ENCODE peak calls at places on chromosomes 6 and 20, in seven cellular contexts. E is NT2/D1, X is AG04450, G is body of pancreas, D is esophagus squamous epithelium, S is fibroblast of the aortic adventitia, Z is small intestine. I is an unnamed sample.

GRCh38 chr20:4633780-4634179 is 87.9 kb upstream of the PRND start:
- DNase-seq in S (peak; percentile 95), E (no peak), D (no peak), X (peak; percentile 81), Z (peak; percentile 33), G (no peak), I (no peak)

GRCh38 chr6:152636675-152637421 is at the start of gene SYNE1:
- DNase-seq in X (no peak), G (peak; percentile 17), Z (no peak), D (no peak), S (peak; percentile 14), E (no peak), I (no peak)

GRCh38 chr6:100427452-100427851 is 37.3 kb downstream of the SIM1 start:
- DNase-seq in G (no peak), D (no peak), E (no peak), X (no peak), Z (no peak), S (no peak), I (no peak)

GRCh38 chr20:4227085-4227821 is 211.9 kb upstream of the RNF24 start:
- DNase-seq in Z (peak; percentile 46), G (no peak), X (no peak), S (peak; percentile 47), D (no peak), E (no peak), I (peak; percentile 24)

GRCh38 chr6:51559059-51559458 is 528.4 kb downstream of the PKHD1 start:
- DNase-seq in X (no peak), Z (peak; percentile 2), S (no peak), G (no peak), D (no peak), E (no peak), I (no peak)

GRCh38 chr6:137115653-137116052 is 57.8 kb downstream of the IL22RA2 start:
- DNase-seq in D (no peak), G (no peak), E (no peak), X (no peak), Z (no peak), S (no peak), I (no peak)

GRCh38 chr6:160357088-160357487 is 8.9 kb downstream of the SLC22A3 start:
- DNase-seq in D (no peak), X (no peak), E (no peak), S (no peak), Z (no peak), G (no peak), I (no peak)

GRCh38 chr6:125940691-125941090 is 15.9 kb upstream of the HINT3 start:
- DNase-seq in Z (no peak), D (no peak), G (no peak), X (no peak), E (no peak), S (peak; percentile 72), I (no peak)

GRCh38 chr6:13923527-13924145 is 1.1 kb upstream of the RNF182 start:
- DNase-seq in G (no peak), X (no peak), E (no peak), S (peak; percentile 25), Z (no peak), D (no peak), I (no peak)

GRCh38 chr6:31851485-31851832 is 11.2 kb downstream of the NEU1 start:
- DNase-seq in Z (no peak), S (peak; percentile 36), X (no peak), G (no peak), D (no peak), E (no peak), I (no peak)

GRCh38 chr20:21508230-21509078 is 5.4 kb downstream of the NKX2-2 start:
- DNase-seq in X (no peak), D (no peak), S (no peak), G (no peak), E (no peak), Z (no peak), I (no peak)

GRCh38 chr6:98828991-98829411 is 5.4 kb upstream of the POU3F2 start:
- DNase-seq in D (no peak), E (no peak), S (no peak), X (no peak), G (no peak), Z (no peak), I (peak; percentile 68)

GRCh38 chr6:74137910-74138309 is 441.9 kb downstream of the CD109 start:
- DNase-seq in X (peak; percentile 44), S (peak; percentile 86), Z (no peak), D (no peak), G (no peak), E (no peak), I (no peak)

GRCh38 chr20:16387661-16388060 is 185.6 kb downstream of the KIF16B start:
- DNase-seq in Z (no peak), S (no peak), X (no peak), G (no peak), E (no peak), D (no peak), I (no peak)

GRCh38 chr6:1678201-1678600 is 68.5 kb downstream of the FOXC1 start:
- DNase-seq in X (no peak), D (no peak), S (no peak), G (peak; percentile 63), Z (peak; percentile 33), E (no peak), I (no peak)

GRCh38 chr6:79173378-79173777 is 61.1 kb downstream of the HMGN3 start:
- DNase-seq in D (no peak), X (no peak), E (no peak), Z (no peak), S (no peak), G (no peak), I (peak; percentile 5)

GRCh38 chr6:36862164-36862847 is 12.3 kb downstream of the PPIL1 start:
- DNase-seq in D (no peak), X (no peak), Z (no peak), G (no peak), E (no peak), S (no peak), I (no peak)

GRCh38 chr20:17971571-17972013 is 2.8 kb downstream of the MGME1 start:
- DNase-seq in X (no peak), D (no peak), G (no peak), S (peak; percentile 62), E (no peak), Z (peak; percentile 27), I (no peak)

GRCh38 chr6:106300944-106301343 is 24.6 kb downstream of the ATG5 start:
- DNase-seq in X (peak; percentile 21), D (no peak), S (peak; percentile 79), Z (peak; percentile 29), E (no peak), G (no peak), I (no peak)

GRCh38 chr20:44748005-44748370 is 2.3 kb downstream of the KCNK15 start:
- DNase-seq in X (no peak), G (no peak), Z (no peak), S (peak; percentile 37), E (no peak), D (no peak), I (no peak)

GRCh38 chr20:44745122-44745521 is 543 bp upstream of the KCNK15 start:
- DNase-seq in X (no peak), E (no peak), D (no peak), S (no peak), Z (no peak), G (no peak), I (no peak)

GRCh38 chr20:44745560-44746366 is at the start of gene KCNK15:
- DNase-seq in E (no peak), Z (peak; percentile 18), G (peak; percentile 31), X (no peak), D (no peak), S (no peak), I (no peak)

GRCh38 chr20:44747166-44748004 is 1.7 kb downstream of the KCNK15 start:
- DNase-seq in D (no peak), G (peak; percentile 84), Z (peak; percentile 76), S (peak; percentile 86), E (peak; percentile 84), X (peak; percentile 13), I (peak; percentile 54)

GRCh38 chr20:44746367-44747165 is 901 bp downstream of the KCNK15 start:
- DNase-seq in X (no peak), E (no peak), Z (peak; percentile 43), D (no peak), S (no peak), G (peak; percentile 41), I (no peak)
- H3K4me3 ChIP-seq in X (peak overlapping the region; percentile 44), E (peak overlapping the region; percentile 44), Z (no peak overlapping the region), D (peak overlapping the region; percentile 70), S (peak overlapping the region; percentile 63), G (no peak overlapping the region), I (no peak overlapping the region)

DNA sequence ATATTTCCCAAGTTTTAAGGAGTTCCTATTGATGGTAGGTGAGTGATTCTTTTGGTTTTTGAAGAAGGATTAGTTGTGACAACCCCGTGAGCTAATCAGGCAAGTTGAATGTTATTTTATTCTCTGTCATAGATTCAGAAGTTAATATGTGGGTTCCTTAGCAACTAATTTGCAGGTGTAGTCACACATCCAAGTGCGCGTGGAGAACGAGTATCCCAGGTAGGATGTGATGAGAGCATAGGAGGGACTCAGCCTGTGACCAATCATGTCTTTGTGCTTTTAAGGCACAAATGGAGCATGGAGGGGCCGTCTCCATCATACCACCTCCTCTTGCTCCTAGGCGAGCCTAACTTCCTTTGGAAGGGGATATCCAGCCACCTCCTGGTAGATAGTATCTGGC is 41.1 kb downstream of the PPP1R14C start:
- DNase-seq in E (no peak), X (no peak), S (no peak), D (no peak), G (no peak), Z (no peak), I (no peak)
- H3K4me3 ChIP-seq in E (no peak overlapping the region), X (no peak overlapping the region), S (no peak overlapping the region), D (no peak overlapping the region), G (no peak overlapping the region), Z (no peak overlapping the region), I (no peak overlapping the region)

GRCh38 chr6:119345114-119345513 is 4.4 kb downstream of the MAN1A1 start:
- DNase-seq in G (no peak), S (no peak), X (no peak), E (no peak), Z (no peak), D (no peak), I (no peak)
- H3K4me3 ChIP-seq in G (no peak overlapping the region), S (no peak overlapping the region), X (no peak overlapping the region), E (no peak overlapping the region), Z (no peak overlapping the region), D (peak overlapping the region; percentile 97), I (no peak overlapping the region)

GRCh38 chr6:75208564-75209431 is 2.9 kb upstream of the COL12A1 start:
- DNase-seq in S (peak; percentile 87), G (peak; percentile 86), Z (peak; percentile 74), D (peak; percentile 4), X (peak; percentile 64), E (peak; percentile 76), I (peak; percentile 45)
- H3K4me3 ChIP-seq in S (no peak overlapping the region), G (no peak overlapping the region), Z (no peak overlapping the region), D (peak overlapping the region; percentile 71), X (peak overlapping the region; percentile 41), E (peak overlapping the region; percentile 57), I (no peak overlapping the region)

DNA sequence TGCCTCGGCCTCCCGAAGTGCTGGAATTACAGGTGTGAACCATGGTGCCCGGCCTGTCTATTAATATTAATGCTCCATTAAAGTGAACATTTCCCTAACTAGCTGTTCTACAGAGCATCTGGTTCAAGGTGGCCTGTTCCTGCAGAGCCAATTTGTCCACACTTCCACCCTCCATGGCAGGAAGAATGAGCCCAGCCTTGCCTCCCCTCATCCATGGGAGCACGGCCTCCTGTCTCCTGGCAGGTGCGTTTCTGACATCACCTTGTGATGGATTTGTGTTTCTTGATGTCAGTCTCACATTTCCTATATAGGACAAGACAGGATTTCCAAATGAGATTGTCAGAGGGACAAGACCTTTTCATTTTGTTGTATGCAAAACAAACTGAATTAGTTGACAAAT is 105.7 kb upstream of the FRMD1 start:
- DNase-seq in D (no peak), E (no peak), X (no peak), S (no peak), Z (no peak), G (no peak), I (no peak)
- H3K4me3 ChIP-seq in D (no peak overlapping the region), E (no peak overlapping the region), X (no peak overlapping the region), S (no peak overlapping the region), Z (no peak overlapping the region), G (no peak overlapping the region), I (no peak overlapping the region)

I was measured in Jurkat, Clone E6-1.